ENCODE peak calls at places on chromosomes 11 and 22, in nine cellular contexts. U is fibroblast of pulmonary artery, K is thoracic aorta, H is mesenchymal stem cell, Y is upper lobe of right lung, S is HCT116, O is heart left ventricle, A is tibial nerve, N is astrocyte. J is an unnamed sample.

GRCh38 chr11:104526006-104526405 is 362.1 kb upstream of the PDGFD start:
- DNase-seq in U (no peak), K (no peak), H (no peak), Y (no peak), S (no peak), O (no peak), A (no peak), N (no peak), J (no peak)

GRCh38 chr11:72780291-72781062 is 13.4 kb downstream of the STARD10 start:
- DNase-seq in U (no peak), K (no peak), H (no peak), Y (no peak), S (no peak), O (peak), A (no peak), N (no peak), J (no peak)

GRCh38 chr11:120294096-120294495 is 31.0 kb upstream of the TLCD5 start:
- DNase-seq in U (no peak), K (no peak), H (no peak), Y (no peak), S (no peak), O (no peak), A (no peak), N (no peak), J (no peak)

GRCh38 chr11:107859459-107860239 is 1.1 kb upstream of the SLC35F2 start:
- DNase-seq in U (no peak), K (no peak), H (peak), Y (no peak), S (peak), O (no peak), A (peak), N (no peak), J (no peak)

GRCh38 chr11:106585061-106585460 is 433.2 kb downstream of the GUCY1A2 start:
- DNase-seq in U (peak), K (no peak), H (peak), Y (no peak), S (no peak), O (no peak), A (no peak), N (peak), J (no peak)

GRCh38 chr11:66106786-66107599 is 36.9 kb downstream of the PACS1 start:
- DNase-seq in U (peak), K (no peak), H (no peak), Y (no peak), S (no peak), O (no peak), A (no peak), N (peak), J (no peak)

GRCh38 chr11:114185436-114185835 is 110.8 kb upstream of the NNMT start:
- DNase-seq in U (no peak), K (no peak), H (no peak), Y (no peak), S (no peak), O (no peak), A (no peak), N (no peak), J (no peak)

GRCh38 chr11:71062199-71062598 is 190.2 kb downstream of the SHANK2 start:
- DNase-seq in U (no peak), K (no peak), H (no peak), Y (no peak), S (no peak), O (no peak), A (no peak), N (no peak), J (no peak)

GRCh38 chr11:1690167-1691026 is 6.6 kb upstream of the KRTAP5-6 start:
- DNase-seq in U (no peak), K (no peak), H (no peak), Y (no peak), S (no peak), O (no peak), A (no peak), N (no peak), J (no peak)

GRCh38 chr22:46783721-46784120 is 21.3 kb downstream of the TBC1D22A start:
- DNase-seq in U (no peak), K (no peak), H (no peak), Y (no peak), S (no peak), O (no peak), A (no peak), N (no peak), J (no peak)

GRCh38 chr11:91686700-91687099 is 537.9 kb upstream of the FAT3 start:
- DNase-seq in U (no peak), K (no peak), H (no peak), Y (no peak), S (no peak), O (no peak), A (no peak), N (no peak), J (no peak)

GRCh38 chr22:17162731-17163130 is 3.7 kb upstream of the HDHD5 start:
- DNase-seq in U (no peak), K (no peak), H (no peak), Y (no peak), S (no peak), O (no peak), A (no peak), N (no peak), J (no peak)

GRCh38 chr22:49777569-49778250 is 50.0 kb downstream of the BRD1 start:
- DNase-seq in U (no peak), K (no peak), H (no peak), Y (no peak), S (no peak), O (no peak), A (no peak), N (no peak), J (no peak)

GRCh38 chr11:94297967-94298576 is 6.3 kb upstream of the IZUMO1R start:
- DNase-seq in U (no peak), K (no peak), H (no peak), Y (no peak), S (no peak), O (no peak), A (no peak), N (no peak), J (no peak)

GRCh38 chr22:23825246-23825905 is 13.4 kb downstream of the DERL3 start:
- DNase-seq in U (no peak), K (no peak), H (no peak), Y (no peak), S (no peak), O (no peak), A (no peak), N (no peak), J (no peak)

GRCh38 chr11:10899542-10899830 is 41.6 kb upstream of the ZBED5 start:
- DNase-seq in U (no peak), K (peak), H (no peak), Y (peak), S (no peak), O (peak), A (no peak), N (no peak), J (no peak)

GRCh38 chr11:19800162-19800561 is 87.5 kb downstream of the NAV2 start:
- DNase-seq in U (no peak), K (no peak), H (no peak), Y (no peak), S (no peak), O (no peak), A (no peak), N (no peak), J (no peak)

GRCh38 chr11:73647459-73648100 is 1.2 kb downstream of the PLEKHB1 start:
- DNase-seq in U (peak), K (peak), H (peak), Y (peak), S (peak), O (peak), A (peak), N (peak), J (peak)

GRCh38 chr11:5600374-5600851 is 4.0 kb downstream of the TRIM6 start:
- DNase-seq in U (peak), K (no peak), H (peak), Y (peak), S (peak), O (no peak), A (peak), N (peak), J (no peak)

GRCh38 chr11:121352301-121352891 is 59.8 kb downstream of the SC5D start:
- DNase-seq in U (no peak), K (no peak), H (no peak), Y (no peak), S (no peak), O (no peak), A (no peak), N (no peak), J (no peak)

GRCh38 chr11:9922806-9923205 is 258.9 kb downstream of the SWAP70 start:
- DNase-seq in U (peak), K (no peak), H (peak), Y (no peak), S (no peak), O (no peak), A (no peak), N (peak), J (no peak)

GRCh38 chr11:5232150-5232549 is 2.1 kb downstream of the HBD start:
- DNase-seq in U (no peak), K (no peak), H (no peak), Y (no peak), S (no peak), O (no peak), A (no peak), N (no peak), J (no peak)

GRCh38 chr11:73308963-73309960 is 1.2 kb downstream of the ARHGEF17 start:
- DNase-seq in U (peak), K (peak), H (peak), Y (peak), S (peak), O (peak), A (peak), N (peak), J (peak)

GRCh38 chr22:36863979-36864378 is 3.2 kb downstream of the NCF4 start:
- DNase-seq in U (no peak), K (no peak), H (no peak), Y (no peak), S (no peak), O (no peak), A (no peak), N (no peak), J (no peak)

GRCh38 chr11:77147036-77147315 is 18.9 kb downstream of the MYO7A start:
- DNase-seq in U (no peak), K (no peak), H (no peak), Y (no peak), S (no peak), O (no peak), A (no peak), N (no peak), J (no peak)

GRCh38 chr11:37948258-37948657 is 1350.2 kb upstream of the RAG2 start:
- DNase-seq in U (no peak), K (no peak), H (no peak), Y (no peak), S (no peak), O (no peak), A (no peak), N (no peak), J (no peak)

GRCh38 chr11:2848497-2848896 is 37.1 kb downstream of the CDKN1C start:
- DNase-seq in U (no peak), K (no peak), H (no peak), Y (no peak), S (no peak), O (no peak), A (no peak), N (no peak), J (no peak)

GRCh38 chr11:114053406-114053805 is 6.1 kb upstream of the ZBTB16 start:
- DNase-seq in U (no peak), K (no peak), H (no peak), Y (no peak), S (no peak), O (no peak), A (no peak), N (no peak), J (no peak)

GRCh38 chr11:126669416-126669815 is 313.9 kb downstream of the ST3GAL4 start:
- DNase-seq in U (peak), K (no peak), H (no peak), Y (no peak), S (no peak), O (no peak), A (no peak), N (peak), J (no peak)

GRCh38 chr11:19160839-19161238 is 40.9 kb downstream of the CSRP3 start:
- DNase-seq in U (peak), K (no peak), H (no peak), Y (no peak), S (no peak), O (no peak), A (no peak), N (no peak), J (no peak)

GRCh38 chr22:47379037-47379436 is 616.6 kb downstream of the TBC1D22A start:
- DNase-seq in U (no peak), K (no peak), H (no peak), Y (peak), S (no peak), O (peak), A (no peak), N (no peak), J (no peak)

GRCh38 chr22:49701380-49702067 is 126.1 kb downstream of the BRD1 start:
- DNase-seq in U (no peak), K (no peak), H (no peak), Y (no peak), S (no peak), O (no peak), A (no peak), N (no peak), J (no peak)

GRCh38 chr22:42375982-42376381 is 56.2 kb downstream of the NFAM1 start:
- DNase-seq in U (no peak), K (no peak), H (no peak), Y (no peak), S (no peak), O (peak), A (peak), N (no peak), J (no peak)

GRCh38 chr22:26800858-26801257 is 143.5 kb downstream of the MIAT start:
- DNase-seq in U (no peak), K (no peak), H (peak), Y (no peak), S (no peak), O (no peak), A (no peak), N (peak), J (no peak)

GRCh38 chr11:115652501-115652900 is 148.3 kb upstream of the CADM1 start:
- DNase-seq in U (no peak), K (no peak), H (no peak), Y (no peak), S (no peak), O (no peak), A (no peak), N (no peak), J (no peak)

GRCh38 chr22:41040483-41040882 is 51.9 kb upstream of the EP300 start:
- DNase-seq in U (no peak), K (no peak), H (no peak), Y (no peak), S (no peak), O (no peak), A (no peak), N (no peak), J (no peak)

GRCh38 chr22:41047741-41048140 is 44.7 kb upstream of the EP300 start:
- DNase-seq in U (no peak), K (no peak), H (peak), Y (no peak), S (no peak), O (no peak), A (no peak), N (no peak), J (no peak)

GRCh38 chr22:41041532-41041931 is 50.9 kb upstream of the EP300 start:
- DNase-seq in U (no peak), K (no peak), H (no peak), Y (no peak), S (no peak), O (no peak), A (no peak), N (no peak), J (no peak)

GRCh38 chr22:41038732-41039131 is 53.7 kb upstream of the EP300 start:
- DNase-seq in U (no peak), K (no peak), H (no peak), Y (no peak), S (no peak), O (no peak), A (no peak), N (no peak), J (no peak)

GRCh38 chr22:41043727-41044126 is 48.7 kb upstream of the EP300 start:
- DNase-seq in U (no peak), K (no peak), H (no peak), Y (no peak), S (no peak), O (no peak), A (no peak), N (no peak), J (no peak)
- H3K4me3 ChIP-seq in U (no peak), K (no peak), H (no peak), Y (no peak), S (no peak), O (no peak), A (no peak), N (no peak), J (no peak)

GRCh38 chr22:29702025-29702930 is 17.5 kb upstream of the CABP7 start:
- DNase-seq in U (no peak), K (no peak), H (no peak), Y (no peak), S (no peak), O (peak), A (no peak), N (no peak), J (no peak)
- H3K4me3 ChIP-seq in U (no peak), K (no peak), H (no peak), Y (no peak), S (no peak), O (no peak), A (no peak), N (no peak), J (no peak)

DNA sequence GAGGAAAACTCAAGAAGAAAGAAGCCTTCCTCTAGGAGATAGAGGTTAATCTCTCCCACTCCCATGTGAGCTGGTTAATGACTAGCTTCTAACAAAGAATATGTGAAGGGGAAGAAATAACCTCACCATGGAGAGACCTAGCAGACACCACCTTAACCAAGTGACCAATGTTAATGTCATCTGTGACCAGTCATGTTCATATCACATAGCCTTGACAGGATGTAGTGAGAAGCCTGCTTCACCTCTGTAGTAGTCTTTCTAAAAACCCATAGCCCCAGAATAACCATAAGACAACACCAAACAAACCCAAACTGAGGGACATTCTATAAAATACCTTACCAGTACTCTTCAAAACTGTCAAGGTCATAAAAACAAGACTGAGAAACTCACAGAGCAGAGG is 21.5 kb upstream of the POU2AF1 start:
- DNase-seq in U (no peak), K (no peak), H (no peak), Y (no peak), S (no peak), O (no peak), A (no peak), N (no peak), J (no peak)
- H3K4me3 ChIP-seq in U (no peak), K (no peak), H (no peak), Y (no peak), S (no peak), O (no peak), A (no peak), N (no peak), J (no peak)

GRCh38 chr22:43889366-43890253 is 2.2 kb downstream of the PNPLA5 start:
- DNase-seq in U (peak), K (no peak), H (no peak), Y (peak), S (no peak), O (no peak), A (no peak), N (no peak), J (no peak)

GRCh38 chr22:43892183-43892894 is 526 bp upstream of the PNPLA5 start:
- DNase-seq in U (no peak), K (no peak), H (no peak), Y (peak), S (no peak), O (no peak), A (no peak), N (no peak), J (no peak)

GRCh38 chr22:43888740-43889139 is 3.1 kb downstream of the PNPLA5 start:
- DNase-seq in U (no peak), K (no peak), H (no peak), Y (peak), S (no peak), O (no peak), A (no peak), N (no peak), J (no peak)

GRCh38 chr22:43891360-43892182 is at the start of gene PNPLA5:
- DNase-seq in U (no peak), K (no peak), H (no peak), Y (peak), S (no peak), O (no peak), A (no peak), N (no peak), J (no peak)

GRCh38 chr22:43890901-43891331 is 897 bp downstream of the PNPLA5 start:
- DNase-seq in U (no peak), K (no peak), H (no peak), Y (peak), S (no peak), O (no peak), A (no peak), N (no peak), J (no peak)
- H3K4me3 ChIP-seq in U (no peak), K (no peak), H (no peak), Y (no peak), S (peak), O (no peak), A (no peak), N (no peak), J (no peak)

J was measured in esophagus muscularis mucosa.